ENCODE peak calls at places on chromosomes 3 and 15, in eight cellular contexts. J, C, F, O, M, P, H and B are unnamed samples.
A peak's percentile ranks its signal among the peaks of the same experiment; 100 is the strongest.

GRCh38 chr15:33211409-33211808 is 16.9 kb upstream of the FMN1 start:
- DNase-seq in J (no peak), C (no peak), F (no peak), O (no peak), M (no peak), P (peak; percentile 15), H (no peak), B (no peak)

GRCh38 chr3:149007567-149008257 is 16.4 kb downstream of the GYG1 start:
- DNase-seq in J (no peak), C (no peak), F (no peak), O (no peak), M (no peak), P (no peak), H (no peak), B (no peak)

GRCh38 chr3:12046406-12046805 is 42.2 kb downstream of the SYN2 start:
- DNase-seq in J (no peak), C (no peak), F (no peak), O (no peak), M (peak; percentile 4), P (no peak), H (no peak), B (no peak)

GRCh38 chr15:25249236-25250010 is 189.4 kb downstream of the UBE3A start:
- DNase-seq in J (no peak), C (no peak), F (no peak), O (no peak), M (no peak), P (no peak), H (no peak), B (no peak)

GRCh38 chr15:88645171-88646087 is 6.6 kb downstream of the ISG20 start:
- DNase-seq in J (no peak), C (no peak), F (no peak), O (no peak), M (no peak), P (no peak), H (no peak), B (no peak)

GRCh38 chr15:42721016-42721415 is 15.9 kb downstream of the CDAN1 start:
- DNase-seq in J (no peak), C (no peak), F (no peak), O (no peak), M (peak; percentile 54), P (no peak), H (no peak), B (no peak)

GRCh38 chr3:47512416-47513124 is 942 bp downstream of the ELP6 start:
- DNase-seq in J (peak; percentile 7), C (peak; percentile 25), F (peak; percentile 23), O (no peak), M (peak; percentile 10), P (peak; percentile 34), H (no peak), B (peak; percentile 2)

GRCh38 chr3:96012941-96013340 is 801.5 kb upstream of the EPHA6 start:
- DNase-seq in J (no peak), C (no peak), F (no peak), O (no peak), M (peak; percentile 63), P (no peak), H (no peak), B (no peak)

GRCh38 chr15:46848704-46849103 is 868.6 kb upstream of the SEMA6D start:
- DNase-seq in J (no peak), C (no peak), F (peak; percentile 65), O (no peak), M (peak; percentile 31), P (no peak), H (no peak), B (no peak)

GRCh38 chr3:85102774-85103173 is 144.0 kb downstream of the CADM2 start:
- DNase-seq in J (no peak), C (no peak), F (no peak), O (no peak), M (no peak), P (no peak), H (no peak), B (no peak)

GRCh38 chr15:28944286-28944685 is 58.5 kb downstream of the APBA2 start:
- DNase-seq in J (no peak), C (no peak), F (no peak), O (no peak), M (no peak), P (no peak), H (no peak), B (no peak)

GRCh38 chr3:50318615-50319014 is 3.9 kb downstream of the HYAL2 start:
- DNase-seq in J (no peak), C (no peak), F (no peak), O (no peak), M (no peak), P (no peak), H (no peak), B (no peak)

GRCh38 chr3:5011555-5012256 is 32.5 kb downstream of the BHLHE40 start:
- DNase-seq in J (no peak), C (no peak), F (no peak), O (no peak), M (no peak), P (no peak), H (no peak), B (no peak)

GRCh38 chr3:154842546-154842945 is 237.6 kb upstream of the MME start:
- DNase-seq in J (no peak), C (peak; percentile 12), F (no peak), O (no peak), M (no peak), P (no peak), H (no peak), B (no peak)

GRCh38 chr15:66004618-66005262 is 135.4 kb downstream of the RAB11A start:
- DNase-seq in J (peak; percentile 59), C (peak; percentile 50), F (peak; percentile 21), O (no peak), M (peak; percentile 39), P (no peak), H (no peak), B (no peak)

GRCh38 chr3:184778426-184779332 is 33.3 kb upstream of the VPS8 start:
- DNase-seq in J (no peak), C (no peak), F (no peak), O (no peak), M (no peak), P (no peak), H (no peak), B (no peak)

GRCh38 chr15:94098877-94099606 is 132.3 kb upstream of the MCTP2 start:
- DNase-seq in J (no peak), C (peak; percentile 18), F (peak; percentile 53), O (no peak), M (no peak), P (no peak), H (no peak), B (no peak)

GRCh38 chr3:63864008-63864871 is 573 bp downstream of the ATXN7 start:
- DNase-seq in J (peak; percentile 29), C (no peak), F (no peak), O (peak; percentile 2), M (no peak), P (peak; percentile 19), H (peak; percentile 30), B (peak; percentile 40)

GRCh38 chr3:60086811-60087210 is 1037.0 kb upstream of the CFAP20DC start:
- DNase-seq in J (no peak), C (no peak), F (peak; percentile 80), O (peak; percentile 36), M (peak; percentile 57), P (no peak), H (no peak), B (peak; percentile 32)

GRCh38 chr3:98777801-98778220 is 14.7 kb downstream of the ST3GAL6 start:
- DNase-seq in J (no peak), C (peak; percentile 92), F (peak; percentile 79), O (no peak), M (peak; percentile 62), P (no peak), H (no peak), B (no peak)

GRCh38 chr3:115830764-115831395 is 207.6 kb downstream of the GAP43 start:
- DNase-seq in J (no peak), C (no peak), F (peak; percentile 46), O (no peak), M (no peak), P (no peak), H (no peak), B (no peak)